ENCODE peak calls at places on chromosomes 7 and 10, in nine cellular contexts. B is CD4-positive, CD25-positive, alpha-beta regulatory T cell; Y is mammary epithelial cell; F is endodermal cell; T is PC-3; J is CD8-positive, alpha-beta memory T cell; Q is mucosa of descending colon; K is adipocyte; A is HepG2. P is an unnamed sample.

GRCh38 chr7:16422100-16422430 is 727 bp upstream of the CRPPA start:
- DNase-seq in A (no peak), Q (no peak), B (no peak), K (peak; percentile 53), F (no peak), Y (no peak), T (no peak), J (no peak), P (no peak)

GRCh38 chr10:72027498-72027897 is 60.9 kb downstream of the SPOCK2 start:
- DNase-seq in B (no peak), A (no peak), K (no peak), J (no peak), Q (peak; percentile 76), F (no peak), Y (no peak), T (peak; percentile 77), P (no peak)

GRCh38 chr7:107147464-107148214 is 21.2 kb upstream of the HBP1 start:
- DNase-seq in J (peak; percentile 54), Q (no peak), Y (peak; percentile 17), A (peak; percentile 18), F (peak; percentile 59), K (peak; percentile 76), B (peak; percentile 59), T (peak; percentile 56), P (peak; percentile 9)

GRCh38 chr7:80410081-80410480 is 101.8 kb downstream of the GNAT3 start:
- DNase-seq in K (peak; percentile 27), A (no peak), T (no peak), B (no peak), J (no peak), Q (no peak), Y (peak; percentile 61), F (no peak), P (no peak)

GRCh38 chr10:119608316-119609155 is 11.8 kb upstream of the TIAL1 start:
- DNase-seq in A (peak; percentile 36), J (peak; percentile 50), B (peak; percentile 39), Q (no peak), K (peak; percentile 65), Y (peak; percentile 38), F (peak; percentile 83), T (peak; percentile 63), P (no peak)

GRCh38 chr7:87155788-87156187 is 3.5 kb downstream of the DMTF1 start:
- DNase-seq in T (no peak), F (no peak), J (no peak), K (no peak), B (no peak), Y (no peak), Q (no peak), A (no peak), P (no peak)

GRCh38 chr10:70585555-70586243 is 16.8 kb downstream of the PRF1 start:
- DNase-seq in B (no peak), A (no peak), Y (no peak), Q (no peak), F (peak; percentile 45), J (peak; percentile 18), K (no peak), T (no peak), P (no peak)

GRCh38 chr10:26696786-26697162 is 727 bp upstream of the PDSS1 start:
- DNase-seq in A (no peak), K (no peak), F (no peak), T (peak; percentile 31), Y (peak; percentile 69), J (no peak), Q (no peak), B (no peak), P (no peak)

GRCh38 chr10:37826806-37827205 is 30.6 kb downstream of the ZNF248 start:
- DNase-seq in T (no peak), Y (no peak), F (no peak), Q (no peak), K (no peak), B (no peak), A (no peak), J (no peak), P (no peak)

GRCh38 chr10:37819797-37820196 is 37.6 kb downstream of the ZNF248 start:
- DNase-seq in K (no peak), B (no peak), Y (no peak), J (no peak), A (no peak), F (no peak), Q (no peak), T (no peak), P (no peak)

GRCh38 chr10:37816290-37816689 is 41.1 kb downstream of the ZNF248 start:
- DNase-seq in J (no peak), B (no peak), A (no peak), Q (no peak), K (no peak), T (no peak), F (no peak), Y (no peak), P (no peak)

DNA sequence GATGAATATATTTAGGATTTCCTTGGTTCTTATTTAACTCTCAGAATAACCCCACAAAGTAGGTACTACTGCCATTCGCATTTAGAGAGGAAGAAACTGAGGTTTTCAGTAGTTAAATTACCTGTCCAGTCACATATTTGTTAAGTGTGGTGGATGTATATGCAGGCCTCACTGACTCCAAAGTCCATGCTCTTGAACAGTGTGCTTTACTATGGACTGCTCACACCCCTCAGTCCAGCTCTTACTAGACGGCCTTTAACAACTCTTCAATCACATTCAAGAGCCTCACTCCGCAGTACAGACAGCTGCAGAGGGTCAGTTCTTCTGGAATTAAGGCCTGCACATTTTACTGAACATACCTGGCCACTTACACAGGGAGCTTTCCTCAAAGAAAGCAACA is 36.2 kb downstream of the ZNF248 start:
- DNase-seq in J (no peak), K (no peak), A (peak; percentile 50), Q (no peak), T (no peak), B (no peak), Y (no peak), F (no peak), P (no peak)
- H3K9me3 ChIP-seq in J (peaks cover 18% of the 10 kb centered on the region), K (peaks cover 34% of the 10 kb centered on the region), A (no peaks in the 10 kb centered on the region), Q (peaks cover 82% of the 10 kb centered on the region), T (peaks cover 27% of the 10 kb centered on the region), B (peaks cover 63% of the 10 kb centered on the region), Y (peaks cover 22% of the 10 kb centered on the region), F (peaks cover 76% of the 10 kb centered on the region), P (peaks cover 6% of the 10 kb centered on the region)

GRCh38 chr7:63071920-63072319 is 926.7 kb upstream of the ZNF722 start:
- DNase-seq in Y (no peak), A (no peak), Q (no peak), T (no peak), K (no peak), F (no peak), J (no peak), B (no peak), P (no peak)
- H3K9me3 ChIP-seq in Y (peaks cover 50% of the 10 kb centered on the region), A (peaks cover 99% of the 10 kb centered on the region), Q (peaks cover 80% of the 10 kb centered on the region), T (no peaks in the 10 kb centered on the region), K (peaks cover 38% of the 10 kb centered on the region), F (peaks cover 57% of the 10 kb centered on the region), J (no peaks in the 10 kb centered on the region), B (peaks cover 32% of the 10 kb centered on the region), P (no peaks in the 10 kb centered on the region)

GRCh38 chr7:69847921-69848612 is 249.8 kb downstream of the AUTS2 start:
- DNase-seq in Y (no peak), Q (no peak), J (no peak), T (no peak), F (no peak), K (no peak), A (no peak), B (no peak), P (no peak)

GRCh38 chr7:69849268-69849667 is 251.0 kb downstream of the AUTS2 start:
- DNase-seq in J (no peak), Q (no peak), T (no peak), F (no peak), Y (no peak), B (no peak), K (no peak), A (no peak), P (no peak)

GRCh38 chr7:69844264-69844868 is 246.1 kb downstream of the AUTS2 start:
- DNase-seq in A (no peak), T (no peak), K (no peak), F (no peak), Q (no peak), Y (no peak), B (no peak), J (no peak), P (no peak)

GRCh38 chr7:69843653-69844052 is 245.4 kb downstream of the AUTS2 start:
- DNase-seq in Y (no peak), T (no peak), J (no peak), Q (no peak), K (no peak), A (no peak), B (no peak), F (no peak), P (no peak)

DNA sequence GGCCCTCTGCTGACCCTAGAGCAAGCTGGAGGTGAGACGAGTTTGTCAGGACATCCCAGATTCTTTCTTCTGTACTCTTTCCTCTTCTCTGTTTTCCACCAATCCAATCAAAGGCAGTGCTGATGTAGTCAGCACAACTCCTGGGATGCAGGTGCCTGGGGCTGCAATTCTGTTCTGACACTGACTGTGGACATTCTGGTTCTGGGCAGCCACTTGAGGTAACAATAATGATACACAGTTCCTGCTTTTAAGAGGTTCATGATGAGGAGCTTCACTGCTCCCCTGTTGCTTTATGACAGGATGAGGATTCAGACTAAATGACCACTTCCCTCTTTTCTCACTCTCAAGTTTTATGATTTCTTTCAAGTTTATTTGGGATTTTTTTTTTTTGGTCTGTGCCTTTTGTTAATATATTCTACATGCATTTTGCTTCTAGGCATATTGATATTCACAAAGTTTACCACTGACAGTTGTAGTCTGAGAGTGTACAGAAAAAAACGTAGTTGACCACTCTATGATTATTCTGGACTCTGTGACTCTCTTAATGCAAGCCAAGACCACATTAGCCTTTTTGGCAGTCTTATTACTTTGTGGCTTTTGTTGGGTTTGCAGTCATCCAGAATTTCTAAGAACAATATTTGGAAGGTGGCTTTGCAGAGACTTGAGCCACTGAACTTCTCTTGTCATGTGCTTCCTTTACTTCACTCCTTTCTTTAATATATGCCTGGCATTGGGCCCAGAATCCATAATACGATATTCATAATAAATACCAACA is 247.6 kb downstream of the AUTS2 start:
- DNase-seq in A (no peak), Y (no peak), T (no peak), B (no peak), K (no peak), Q (no peak), J (no peak), F (no peak), P (no peak)
- H3K9me3 ChIP-seq in A (no peaks in the 10 kb centered on the region), Y (peaks cover 13% of the 10 kb centered on the region), T (peaks cover 3% of the 10 kb centered on the region), B (no peaks in the 10 kb centered on the region), K (no peaks in the 10 kb centered on the region), Q (no peaks in the 10 kb centered on the region), J (no peaks in the 10 kb centered on the region), F (no peaks in the 10 kb centered on the region), P (no peaks in the 10 kb centered on the region)

DNA sequence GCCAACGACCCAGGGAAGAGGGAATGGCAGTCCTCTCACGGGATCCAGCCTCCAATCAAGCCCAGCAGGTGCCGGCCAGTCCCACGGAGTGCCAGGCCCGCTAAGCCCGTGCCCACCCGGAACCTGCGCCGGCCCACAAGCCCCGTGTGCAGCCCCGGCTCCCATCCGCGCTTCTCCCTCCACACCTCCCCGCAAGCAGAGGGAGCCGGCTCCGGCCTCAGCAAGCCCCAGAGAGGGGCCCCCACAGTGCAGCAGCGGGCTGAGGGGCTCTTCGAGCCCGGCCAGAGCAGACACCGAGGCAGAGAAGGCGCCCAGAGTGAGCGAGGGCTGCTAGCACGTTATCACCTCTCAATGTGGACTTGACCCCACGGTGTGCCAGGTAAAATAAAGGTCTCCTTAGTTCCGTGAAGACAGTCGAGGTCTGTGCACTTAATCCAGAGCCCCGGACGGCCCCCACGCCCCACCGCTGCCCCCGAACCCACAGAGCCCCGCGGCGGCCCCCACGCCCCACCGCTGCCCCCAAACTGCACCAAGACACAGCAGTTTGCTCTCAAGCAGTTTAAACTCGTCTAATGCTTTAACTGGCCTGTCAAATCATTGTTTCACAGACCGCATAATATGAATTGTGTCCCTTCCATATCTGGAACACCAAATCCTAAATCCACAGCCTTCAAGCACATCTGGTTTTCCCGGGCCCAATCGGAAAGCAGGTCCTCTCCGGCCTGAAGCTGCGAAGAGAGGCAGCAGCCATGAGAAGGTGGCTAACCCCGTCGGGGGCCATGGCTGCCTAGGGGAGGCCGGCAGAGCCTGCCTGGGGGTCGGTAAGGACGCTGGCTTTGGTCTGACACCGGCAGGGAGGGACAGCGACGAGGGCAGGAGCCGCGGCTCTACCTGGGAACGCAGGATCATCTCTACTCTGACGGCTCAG is 307.8 kb downstream of the PTPRN2 start:
- DNase-seq in A (no peak), K (no peak), F (no peak), Q (no peak), T (no peak), Y (no peak), B (no peak), J (no peak), P (no peak)
- H3K9me3 ChIP-seq in A (no peaks in the 10 kb centered on the region), K (no peaks in the 10 kb centered on the region), F (peaks cover 54% of the 10 kb centered on the region), Q (no peaks in the 10 kb centered on the region), T (no peaks in the 10 kb centered on the region), Y (peaks cover 46% of the 10 kb centered on the region), B (no peaks in the 10 kb centered on the region), J (no peaks in the 10 kb centered on the region), P (no peaks in the 10 kb centered on the region)

P was measured in T-helper 17 cell.